ENCODE peak calls at places on chromosomes 3 and 15, in ten cellular contexts. F, W, A, M, J, U, S, K, B and Z are unnamed samples.

GRCh38 chr15:76180321-76180720 is 120.5 kb downstream of the TMEM266 start:
- DNase-seq in F (no peak), U (no peak), B (no peak), M (no peak), A (no peak), J (no peak), W (no peak), S (no peak), K (no peak), Z (no peak)

GRCh38 chr15:73322665-73323373 is 45.9 kb downstream of the HCN4 start:
- DNase-seq in B (no peak), M (no peak), U (no peak), J (no peak), W (no peak), F (no peak), S (peak), A (no peak), K (no peak), Z (no peak)

GRCh38 chr15:95884276-95884675 is 446.2 kb upstream of the NR2F2 start:
- DNase-seq in F (no peak), A (no peak), W (peak), B (no peak), J (no peak), U (no peak), S (no peak), M (no peak), K (no peak), Z (no peak)

GRCh38 chr3:105362021-105362665 is 4.6 kb upstream of the ALCAM start:
- DNase-seq in U (peak), J (no peak), S (no peak), A (no peak), K (peak), W (peak), M (no peak), B (no peak), F (no peak), Z (no peak)

GRCh38 chr3:100183608-100184125 is 69.4 kb upstream of the FILIP1L start:
- DNase-seq in K (no peak), J (no peak), B (no peak), F (no peak), M (no peak), W (no peak), A (no peak), U (no peak), S (no peak), Z (no peak)

GRCh38 chr3:105781871-105782270 is 86.9 kb downstream of the CBLB start:
- DNase-seq in A (no peak), F (no peak), U (no peak), S (no peak), J (no peak), M (no peak), B (no peak), W (no peak), K (peak), Z (no peak)

GRCh38 chr15:69526696-69527095 is 74.1 kb downstream of the RPLP1 start:
- DNase-seq in A (no peak), M (no peak), S (no peak), F (no peak), K (no peak), U (no peak), J (no peak), W (no peak), B (no peak), Z (no peak)

GRCh38 chr15:91484141-91484540 is 369.4 kb upstream of the SLCO3A1 start:
- DNase-seq in B (no peak), K (no peak), M (no peak), A (no peak), S (no peak), W (no peak), U (no peak), J (no peak), F (no peak), Z (no peak)

GRCh38 chr3:149437286-149437685 is 37.2 kb upstream of the TM4SF4 start:
- DNase-seq in W (no peak), F (no peak), U (no peak), A (no peak), B (no peak), J (no peak), S (no peak), M (no peak), K (no peak), Z (no peak)
- TF ChIP-seq CTCF in W (no peak), F (no peak), U (no peak), A (no peak), B (no peak), J (no peak), S (no peak), M (no peak), K (no peak), Z (no peak)

GRCh38 chr3:186487819-186488218 is 56.4 kb downstream of the CRYGS start:
- DNase-seq in U (no peak), B (no peak), A (no peak), K (no peak), M (no peak), J (no peak), W (no peak), F (no peak), S (no peak), Z (no peak)
- TF ChIP-seq CTCF in U (no peak), B (no peak), A (no peak), K (peak), M (no peak), J (no peak), W (no peak), F (no peak), S (no peak), Z (no peak)

DNA sequence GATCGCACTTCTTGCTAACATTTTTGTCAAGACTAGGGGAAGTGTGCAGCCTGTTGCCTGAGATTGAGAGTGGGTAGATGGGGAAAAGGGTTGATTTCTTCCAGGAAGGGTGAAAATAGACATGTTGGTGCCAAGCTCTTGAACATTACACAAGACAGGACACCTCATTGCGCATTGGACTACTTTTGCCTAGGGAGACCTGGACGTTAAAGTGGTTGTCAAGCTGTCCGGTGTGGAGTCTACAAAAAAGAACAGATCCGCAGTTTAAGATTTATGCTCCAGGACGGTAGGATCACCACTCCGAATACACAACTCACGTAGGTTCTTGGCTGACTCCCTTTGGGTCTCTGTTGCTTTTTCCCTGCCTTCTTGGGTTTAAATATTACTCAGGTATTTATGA is 56.3 kb upstream of the LRIG1 start:
- DNase-seq in U (no peak), F (no peak), W (no peak), M (no peak), B (no peak), A (no peak), J (no peak), S (no peak), K (no peak), Z (no peak)
- TF ChIP-seq CTCF in U (no peak), F (no peak), W (no peak), M (no peak), B (no peak), A (no peak), J (no peak), S (no peak), K (no peak), Z (no peak)

GRCh38 chr3:16383864-16384263 is 118.9 kb downstream of the OXNAD1 start:
- DNase-seq in F (no peak), M (no peak), A (no peak), U (no peak), S (no peak), K (no peak), J (no peak), W (no peak), B (no peak), Z (no peak)
- TF ChIP-seq CTCF in F (no peak), M (no peak), A (no peak), U (no peak), S (no peak), K (no peak), J (no peak), W (no peak), B (no peak), Z (no peak)